ENCODE peak calls at places on chromosomes 7 and 10, in seven cellular contexts. C is fibroblast of the aortic adventitia, Y is SJSA1, Z is Panc1, T is NCI-H446 treated with DMSO at 0.1 percent for 48 hours, Q is GM20000, D is astrocyte. A is an unnamed sample.

GRCh38 chr10:91668935-91669334 is 36.1 kb upstream of the PPP1R3C start:
- DNase-seq in C (no peak), Y (no peak), Z (no peak), T (no peak), Q (no peak), D (no peak), A (no peak)

GRCh38 chr7:100825215-100825671 is 2.1 kb downstream of the EPHB4 start:
- DNase-seq in C (peak), Y (no peak), Z (no peak), T (no peak), Q (no peak), D (no peak), A (no peak)

GRCh38 chr10:61992683-61993629 is 91.5 kb downstream of the ARID5B start:
- DNase-seq in C (peak), Y (peak), Z (no peak), T (no peak), Q (no peak), D (peak), A (peak)

GRCh38 chr7:148963583-148964509 is 64.5 kb downstream of the PDIA4 start:
- DNase-seq in C (peak), Y (no peak), Z (no peak), T (peak), Q (no peak), D (no peak), A (peak)

GRCh38 chr7:30992414-30992813 is 28.7 kb downstream of the GHRHR start:
- DNase-seq in C (no peak), Y (no peak), Z (no peak), T (peak), Q (no peak), D (no peak), A (no peak)

GRCh38 chr10:15348579-15348978 is 22.5 kb downstream of the FAM171A1 start:
- DNase-seq in C (peak), Y (no peak), Z (no peak), T (no peak), Q (no peak), D (no peak), A (no peak)

GRCh38 chr7:44145419-44145968 is 4.4 kb upstream of the MYL7 start:
- DNase-seq in C (no peak), Y (no peak), Z (no peak), T (no peak), Q (peak), D (no peak), A (no peak)

GRCh38 chr10:24150853-24151252 is 58.1 kb upstream of the KIAA1217 start:
- DNase-seq in C (no peak), Y (no peak), Z (no peak), T (no peak), Q (no peak), D (no peak), A (no peak)

GRCh38 chr7:132270517-132270916 is 305.8 kb downstream of the PLXNA4 start:
- DNase-seq in C (peak), Y (no peak), Z (no peak), T (no peak), Q (no peak), D (no peak), A (peak)

GRCh38 chr10:86367339-86367951 is 850 bp upstream of the GRID1 start:
- DNase-seq in C (no peak), Y (peak), Z (no peak), T (no peak), Q (peak), D (no peak), A (no peak)

GRCh38 chr10:132448248-132448731 is 51.3 kb downstream of the PWWP2B start:
- DNase-seq in C (peak), Y (no peak), Z (peak), T (no peak), Q (peak), D (no peak), A (no peak)

GRCh38 chr10:28676297-28676967 is 889 bp upstream of the BAMBI start:
- DNase-seq in C (peak), Y (no peak), Z (no peak), T (no peak), Q (no peak), D (no peak), A (no peak)

GRCh38 chr10:30811665-30812017 is 182.1 kb upstream of the LYZL2 start:
- DNase-seq in C (peak), Y (no peak), Z (no peak), T (no peak), Q (no peak), D (no peak), A (no peak)

GRCh38 chr7:1752771-1753562 is 82.9 kb downstream of the ELFN1 start:
- DNase-seq in C (no peak), Y (no peak), Z (no peak), T (no peak), Q (peak), D (no peak), A (no peak)

GRCh38 chr7:49187543-49188268 is 263.4 kb downstream of the CDC14C start:
- DNase-seq in C (no peak), Y (no peak), Z (no peak), T (no peak), Q (no peak), D (no peak), A (no peak)

GRCh38 chr7:47211467-47212121 is 370.3 kb downstream of the TNS3 start:
- DNase-seq in C (no peak), Y (no peak), Z (no peak), T (no peak), Q (no peak), D (no peak), A (no peak)

GRCh38 chr7:126700807-126701604 is 551.7 kb downstream of the GRM8 start:
- DNase-seq in C (peak), Y (peak), Z (peak), T (no peak), Q (peak), D (peak), A (peak)

GRCh38 chr7:73852500-73852899 is 8.5 kb upstream of the TMEM270 start:
- DNase-seq in C (peak), Y (no peak), Z (no peak), T (no peak), Q (no peak), D (peak), A (no peak)

GRCh38 chr10:102652170-102652926 is 8.1 kb downstream of the TRIM8 start:
- DNase-seq in C (no peak), Y (no peak), Z (no peak), T (no peak), Q (peak), D (no peak), A (no peak)

GRCh38 chr10:132187421-132188138 is 832 bp downstream of the DPYSL4 start:
- DNase-seq in C (no peak), Y (no peak), Z (no peak), T (no peak), Q (no peak), D (no peak), A (no peak)

GRCh38 chr7:93036807-93037206 is 81.0 kb downstream of the SAMD9 start:
- DNase-seq in C (no peak), Y (no peak), Z (no peak), T (no peak), Q (peak), D (no peak), A (no peak)

GRCh38 chr10:51956822-51957221 is 257.4 kb upstream of the CSTF2T start:
- DNase-seq in C (no peak), Y (no peak), Z (no peak), T (no peak), Q (no peak), D (no peak), A (no peak)

GRCh38 chr10:78173360-78174020 is 139.8 kb downstream of the RPS24 start:
- DNase-seq in C (no peak), Y (no peak), Z (no peak), T (no peak), Q (no peak), D (no peak), A (no peak)

GRCh38 chr10:133158756-133159610 is 1.0 kb upstream of the KNDC1 start:
- DNase-seq in C (no peak), Y (no peak), Z (no peak), T (no peak), Q (no peak), D (no peak), A (no peak)

GRCh38 chr10:98478430-98479222 is 31.9 kb upstream of the HPS1 start:
- DNase-seq in C (no peak), Y (no peak), Z (no peak), T (no peak), Q (peak), D (no peak), A (peak)

GRCh38 chr10:70830185-70830584 is 14.4 kb downstream of the SGPL1 start:
- DNase-seq in C (no peak), Y (no peak), Z (no peak), T (no peak), Q (no peak), D (no peak), A (no peak)

GRCh38 chr10:101441539-101442455 is 87.8 kb downstream of the BTRC start:
- DNase-seq in C (peak), Y (peak), Z (peak), T (peak), Q (peak), D (peak), A (peak)

GRCh38 chr7:32891046-32891799 is at the start of gene KBTBD2:
- DNase-seq in C (peak), Y (peak), Z (no peak), T (peak), Q (peak), D (peak), A (peak)

GRCh38 chr7:95509199-95509598 is 23.5 kb downstream of the ASB4 start:
- DNase-seq in C (no peak), Y (no peak), Z (no peak), T (no peak), Q (peak), D (peak), A (peak)

GRCh38 chr7:30093351-30094019 is 41.3 kb upstream of the MTURN start:
- DNase-seq in C (peak), Y (no peak), Z (no peak), T (no peak), Q (no peak), D (peak), A (no peak)

GRCh38 chr7:519429-519973 is at the start of gene PDGFA:
- DNase-seq in C (peak), Y (no peak), Z (no peak), T (no peak), Q (peak), D (peak), A (no peak)

GRCh38 chr7:77348371-77348813 is 67.8 kb downstream of the GSAP start:
- DNase-seq in C (peak), Y (peak), Z (no peak), T (no peak), Q (no peak), D (peak), A (peak)

GRCh38 chr10:10038358-10038757 is 979.3 kb upstream of the CELF2 start:
- DNase-seq in C (no peak), Y (no peak), Z (no peak), T (no peak), Q (no peak), D (no peak), A (no peak)

GRCh38 chr7:91183408-91183807 is 80.8 kb upstream of the FZD1 start:
- DNase-seq in C (no peak), Y (no peak), Z (no peak), T (no peak), Q (no peak), D (no peak), A (no peak)

GRCh38 chr7:130628901-130629300 is 39.6 kb downstream of the COPG2 start:
- DNase-seq in C (no peak), Y (no peak), Z (no peak), T (no peak), Q (no peak), D (no peak), A (no peak)

GRCh38 chr10:109456566-109457361 is 466.5 kb downstream of the XPNPEP1 start:
- DNase-seq in C (no peak), Y (no peak), Z (no peak), T (no peak), Q (peak), D (no peak), A (no peak)